ENCODE peak calls at places on chromosomes 7 and 10, in four cellular contexts. Q is GM23338, M is neural progenitor cell, O is mammary epithelial cell. X is an unnamed sample.

GRCh38 chr10:76733441-76733840 is 904.2 kb downstream of the KCNMA1 start:
- DNase-seq in O (no peak), Q (no peak), M (no peak), X (no peak)

GRCh38 chr10:4825868-4826787 is at the start of gene AKR1E2:
- DNase-seq in Q (peak), M (peak), O (peak), X (no peak)

GRCh38 chr7:149637911-149638565 is 135.3 kb downstream of the ZNF467 start:
- DNase-seq in Q (no peak), O (no peak), M (no peak), X (no peak)

GRCh38 chr7:113283861-113284260 is 165.5 kb upstream of the SMIM30 start:
- DNase-seq in O (no peak), Q (no peak), M (no peak), X (no peak)

GRCh38 chr7:37493810-37494209 is 45.1 kb upstream of the ELMO1 start:
- DNase-seq in Q (peak), O (no peak), M (no peak), X (no peak)

GRCh38 chr7:84176716-84177115 is 17.9 kb downstream of the SEMA3A start:
- DNase-seq in M (no peak), Q (no peak), O (peak), X (no peak)

GRCh38 chr10:124516998-124517397 is 55.4 kb downstream of the LHPP start:
- DNase-seq in Q (no peak), M (peak), O (no peak), X (no peak)

GRCh38 chr10:96421995-96422394 is 63.2 kb upstream of the OPALIN start:
- DNase-seq in M (no peak), Q (no peak), O (no peak), X (no peak)

GRCh38 chr7:105454921-105455320 is 66.2 kb upstream of the SRPK2 start:
- DNase-seq in O (peak), Q (no peak), M (no peak), X (no peak)

GRCh38 chr7:1562611-1563051 is 6.6 kb upstream of the TMEM184A start:
- DNase-seq in O (no peak), M (no peak), Q (no peak), X (no peak)

GRCh38 chr10:63769367-63769766 is 248.2 kb downstream of the REEP3 start:
- DNase-seq in Q (no peak), O (no peak), M (no peak), X (no peak)

GRCh38 chr10:42809670-42810069 is 27.1 kb downstream of the BMS1 start:
- DNase-seq in O (no peak), Q (no peak), M (no peak), X (no peak)

GRCh38 chr7:35424869-35425495 is 171.1 kb upstream of the TBX20 start:
- DNase-seq in O (peak), Q (peak), M (peak), X (peak)

GRCh38 chr10:15780353-15781135 is 60.8 kb upstream of the ITGA8 start:
- DNase-seq in Q (no peak), M (no peak), O (peak), X (no peak)

GRCh38 chr7:641269-641671 is 85.2 kb upstream of the DNAAF5 start:
- DNase-seq in M (no peak), O (no peak), Q (peak), X (no peak)

GRCh38 chr10:78756604-78757442 is 311.9 kb upstream of the ZMIZ1 start:
- DNase-seq in M (peak), O (peak), Q (no peak), X (no peak)

DNA sequence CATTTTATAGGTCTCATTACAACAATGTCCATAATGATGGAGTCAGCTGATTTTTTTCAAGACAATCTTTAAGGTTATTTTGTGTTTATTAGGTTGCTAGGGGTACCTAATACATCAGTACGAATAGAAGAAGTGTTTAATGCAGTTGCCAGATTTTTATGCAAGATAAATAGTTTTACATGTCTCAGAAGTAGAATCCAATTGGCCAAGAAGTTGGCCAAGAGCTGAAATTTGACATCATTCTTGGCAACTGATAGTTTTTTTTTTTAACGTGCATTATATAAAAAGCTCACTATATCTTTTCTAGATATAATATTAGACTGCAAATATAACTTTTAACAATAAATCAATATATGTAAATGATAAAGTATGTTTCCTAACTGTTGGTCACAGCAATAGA is 208.5 kb downstream of the TRIL start:
- DNase-seq in Q (no peak), M (no peak), O (no peak), X (no peak)
- H3K4me3 ChIP-seq in Q (no peak), M (no peak), O (no peak), X (no peak)

DNA sequence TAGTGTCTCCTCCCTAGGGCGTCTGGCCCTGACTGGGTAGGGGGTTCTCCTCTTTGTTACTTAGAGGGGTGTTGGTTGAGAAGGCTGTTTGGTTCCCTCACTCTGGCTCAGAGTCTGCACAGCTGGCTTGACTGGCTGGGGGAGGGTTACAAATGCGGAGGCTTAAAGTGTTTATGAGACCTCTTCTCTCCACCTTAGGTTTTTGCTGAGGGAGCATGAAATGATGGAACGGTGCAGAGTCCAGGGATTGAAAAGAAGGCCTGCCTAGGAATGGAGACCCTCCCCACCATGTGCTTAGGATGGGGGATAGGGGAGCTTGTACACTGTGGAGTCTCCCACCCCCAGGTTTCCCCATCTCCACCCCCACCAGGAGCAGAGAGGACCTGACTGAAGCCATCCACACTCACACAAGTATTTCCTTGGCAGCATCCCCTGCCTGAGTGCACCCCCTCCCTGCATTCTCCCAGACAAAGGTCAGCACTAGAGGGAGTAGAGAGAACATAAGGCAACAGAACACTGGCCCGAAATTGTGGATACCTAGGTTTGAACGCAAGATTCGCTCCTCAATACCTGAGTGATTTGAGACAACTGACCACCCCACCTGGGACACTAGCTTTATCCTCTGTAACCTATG is 1.7 kb upstream of the LDB1 start:
- DNase-seq in M (peak), Q (peak), O (no peak), X (no peak)
- TF ChIP-seq CTCF in M (peak), Q (peak), O (no peak), X (no peak)

DNA sequence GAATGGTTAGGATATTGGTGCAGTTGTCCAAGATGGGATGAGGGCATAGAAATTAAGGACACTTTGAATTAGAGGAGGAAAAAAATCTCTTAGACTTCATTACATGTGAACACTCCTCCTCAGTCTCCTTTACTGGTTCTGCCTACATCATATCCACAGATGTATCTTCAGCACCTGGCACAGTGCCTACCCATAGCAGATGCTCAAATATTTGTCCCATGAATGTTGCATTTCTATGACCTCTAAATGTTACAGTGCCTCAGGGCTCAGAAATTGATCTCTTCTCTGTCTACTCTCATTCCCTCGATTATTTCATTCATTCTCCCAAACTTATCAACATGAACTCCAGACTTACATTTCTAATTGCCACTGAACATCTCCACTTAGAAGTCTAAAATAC is 17.1 kb downstream of the CNNM1 start:
- DNase-seq in M (no peak), O (peak), Q (no peak), X (no peak)
- H2AFZ ChIP-seq in M (no peak), O (no peak), Q (no peak), X (no peak)

DNA sequence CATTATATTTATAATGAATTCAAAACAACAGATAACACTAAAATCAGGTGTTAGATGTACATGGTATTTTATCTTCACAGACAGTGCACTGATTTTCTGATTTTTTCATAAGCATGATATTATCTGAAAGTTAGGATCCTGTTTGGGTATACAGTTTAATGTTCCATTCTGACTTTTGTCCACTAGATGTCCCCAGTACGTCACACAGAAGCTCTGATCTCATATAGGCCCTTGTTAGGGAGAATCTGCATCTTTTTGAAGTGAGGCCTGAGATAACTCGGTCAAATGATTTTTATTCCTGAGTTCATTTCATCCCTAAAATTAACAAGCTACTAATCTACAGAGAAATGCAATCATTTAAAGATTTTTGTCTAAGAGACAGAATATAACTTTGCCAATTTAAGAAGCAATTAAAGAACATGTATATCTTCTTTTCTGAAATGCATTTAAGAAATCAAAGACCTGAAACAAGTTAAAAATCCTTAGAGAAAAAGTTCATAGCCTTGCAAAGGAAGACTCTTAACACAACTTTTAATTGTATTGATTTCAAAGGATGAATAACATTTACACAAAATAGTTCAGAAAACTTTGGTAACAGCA is 72.0 kb upstream of the TES start:
- DNase-seq in M (peak), Q (peak), O (peak), X (peak)
- H3K4me3 ChIP-seq in M (no peak), Q (no peak), O (no peak), X (no peak)

DNA sequence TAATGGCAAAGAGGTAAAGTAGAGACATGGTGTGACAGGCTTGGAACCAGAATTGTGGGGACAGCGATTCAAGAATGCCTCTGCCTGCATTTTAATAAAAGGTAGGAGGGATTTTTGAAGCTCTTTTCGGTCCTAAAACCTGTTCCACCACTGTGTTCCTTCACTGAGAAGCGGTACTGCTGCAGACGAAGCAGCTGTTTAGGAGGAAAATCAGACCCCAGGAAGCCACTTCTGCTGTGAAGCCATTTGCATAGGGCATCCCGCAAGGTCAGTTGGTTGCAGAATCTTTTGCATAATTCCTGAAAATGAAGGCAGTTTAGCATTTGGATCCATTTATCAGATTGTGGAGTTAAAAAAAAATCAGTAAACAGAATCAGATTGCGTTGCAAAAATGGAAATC is 183.3 kb upstream of the PRKCQ start:
- DNase-seq in Q (peak), M (no peak), O (no peak), X (no peak)
- TF ChIP-seq CTCF in Q (no peak), M (no peak), O (no peak), X (no peak)

GRCh38 chr7:44102846-44103565 is 1.1 kb upstream of the AEBP1 start:
- DNase-seq in O (no peak), Q (no peak), M (no peak), X (no peak)
- H2AFZ ChIP-seq in O (no peak), Q (peak), M (no peak), X (no peak)

DNA sequence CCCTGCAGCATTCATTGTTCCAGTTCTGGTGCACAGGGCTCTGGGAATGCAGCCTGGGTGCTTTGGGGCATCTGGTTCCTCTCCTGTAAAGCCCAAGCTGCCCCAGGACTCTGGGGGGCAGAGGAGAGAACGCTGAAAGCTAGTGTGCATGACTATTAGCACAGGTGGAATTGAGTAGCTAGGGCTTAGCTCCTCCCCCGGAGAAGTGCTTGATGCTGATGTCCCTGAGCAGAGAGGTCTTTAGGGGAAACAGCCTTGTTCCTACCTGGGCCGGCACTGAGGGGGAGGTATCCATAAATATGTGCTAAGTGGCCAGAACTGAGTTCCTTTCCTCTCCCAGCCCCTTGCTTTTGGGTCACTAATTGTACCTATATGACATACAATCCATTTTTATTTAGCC is 3.9 kb downstream of the ADCY1 start:
- DNase-seq in Q (no peak), O (no peak), M (no peak), X (no peak)
- H3K4me3 ChIP-seq in Q (no peak), O (no peak), M (no peak), X (no peak)

DNA sequence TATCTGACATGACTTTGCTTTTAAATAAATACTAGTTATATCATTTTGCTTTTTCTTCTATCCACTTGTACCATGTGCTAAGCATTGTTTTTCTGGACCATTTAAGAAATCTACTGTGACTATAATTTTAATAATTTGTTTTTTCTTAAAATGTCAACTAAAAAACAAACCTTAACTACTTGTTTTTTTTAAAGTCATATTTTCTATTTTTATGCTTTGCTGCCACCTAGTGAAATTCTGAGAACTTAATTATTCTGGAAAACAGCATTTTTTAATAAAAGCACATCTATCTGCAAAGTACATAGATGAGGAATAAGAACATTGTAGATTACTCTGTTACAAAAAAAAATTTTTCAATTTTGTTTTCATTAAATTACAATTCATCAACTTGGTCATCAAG is 47.4 kb downstream of the ORC5 start:
- DNase-seq in M (no peak), Q (peak), O (no peak), X (no peak)
- TF ChIP-seq CTCF in M (peak), Q (peak), O (peak), X (peak)